ENCODE peak calls at places on chromosomes 16 and 17, in five cellular contexts. R, V, N, T and B are unnamed samples. For H3K27me3, the result is how much of the 10 kb centered on the place peaks cover.

GRCh38 chr17:40121191-40121885 is 433 bp upstream of the MSL1 start:
- DNase-seq in R (peak), V (peak), N (peak), T (peak), B (no peak)

GRCh38 chr17:13833921-13834320 is 232.2 kb upstream of the HS3ST3A1 start:
- DNase-seq in R (no peak), V (no peak), N (no peak), T (no peak), B (no peak)

GRCh38 chr17:17757391-17757791 is 76.1 kb downstream of the RAI1 start:
- DNase-seq in R (no peak), V (no peak), N (no peak), T (no peak), B (peak)

GRCh38 chr16:53091508-53092211 is 36.9 kb downstream of the CHD9 start:
- DNase-seq in R (no peak), V (peak), N (peak), T (peak), B (no peak)

GRCh38 chr17:48491527-48492273 is 39.1 kb downstream of the HOXB1 start:
- DNase-seq in R (no peak), V (no peak), N (no peak), T (no peak), B (no peak)

GRCh38 chr16:50731130-50731988 is 10.5 kb upstream of the CYLD start:
- DNase-seq in R (no peak), V (no peak), N (no peak), T (no peak), B (no peak)

GRCh38 chr16:5465714-5466113 is 368.1 kb upstream of the EEF2KMT start:
- DNase-seq in R (no peak), V (no peak), N (no peak), T (no peak), B (no peak)

GRCh38 chr17:10156579-10157488 is 41.6 kb downstream of the GAS7 start:
- DNase-seq in R (no peak), V (peak), N (no peak), T (peak), B (no peak)

GRCh38 chr16:84043486-84044107 is 1.0 kb upstream of the SLC38A8 start:
- DNase-seq in R (no peak), V (no peak), N (no peak), T (no peak), B (no peak)

GRCh38 chr16:49023095-49023494 is 258.5 kb downstream of the CBLN1 start:
- DNase-seq in R (peak), V (no peak), N (no peak), T (no peak), B (no peak)

GRCh38 chr17:13590441-13590840 is 11.3 kb downstream of the HS3ST3A1 start:
- DNase-seq in R (no peak), V (no peak), N (no peak), T (no peak), B (no peak)

GRCh38 chr16:50154369-50154947 is 1.4 kb downstream of the TENT4B start:
- DNase-seq in R (no peak), V (peak), N (no peak), T (peak), B (no peak)

GRCh38 chr17:77247048-77247541 is 106.3 kb downstream of the SEC14L1 start:
- DNase-seq in R (peak), V (peak), N (peak), T (peak), B (peak)

GRCh38 chr16:3138342-3138741 is 3.5 kb downstream of the ZNF213 start:
- DNase-seq in R (no peak), V (no peak), N (no peak), T (no peak), B (no peak)

GRCh38 chr16:56327071-56327928 is 98.0 kb downstream of the AMFR start:
- DNase-seq in R (no peak), V (no peak), N (no peak), T (no peak), B (no peak)

GRCh38 chr17:76569607-76570279 is 15.9 kb downstream of the ST6GALNAC2 start:
- DNase-seq in R (peak), V (no peak), N (no peak), T (peak), B (no peak)

GRCh38 chr16:9316615-9317014 is 225.2 kb downstream of the HAPSTR1 start:
- DNase-seq in R (no peak), V (no peak), N (no peak), T (no peak), B (no peak)

GRCh38 chr16:77679901-77680300 is 42.4 kb upstream of the NUDT7 start:
- DNase-seq in R (no peak), V (no peak), N (no peak), T (no peak), B (no peak)

GRCh38 chr17:50130778-50131317 is 888 bp upstream of the SAMD14 start:
- DNase-seq in R (no peak), V (no peak), N (no peak), T (peak), B (no peak)

GRCh38 chr16:25210758-25211157 is 6.0 kb upstream of the AQP8 start:
- DNase-seq in R (peak), V (no peak), N (no peak), T (no peak), B (no peak)

GRCh38 chr16:5605404-5605803 is 507.8 kb upstream of the EEF2KMT start:
- DNase-seq in R (no peak), V (no peak), N (no peak), T (no peak), B (no peak)

GRCh38 chr17:17303010-17303846 is at the start of gene NT5M:
- DNase-seq in R (peak), V (peak), N (peak), T (peak), B (peak)

GRCh38 chr16:84042879-84043485 is 387 bp upstream of the SLC38A8 start:
- DNase-seq in R (no peak), V (peak), N (no peak), T (no peak), B (no peak)

GRCh38 chr16:1503110-1503955 is 10.2 kb downstream of the TELO2 start:
- DNase-seq in R (no peak), V (no peak), N (no peak), T (no peak), B (no peak)

GRCh38 chr17:15967706-15968399 is 22.9 kb downstream of the ADORA2B start:
- DNase-seq in R (no peak), V (no peak), N (peak), T (no peak), B (no peak)

GRCh38 chr16:25177831-25178688 is 38.7 kb upstream of the AQP8 start:
- DNase-seq in R (no peak), V (peak), N (peak), T (peak), B (no peak)

GRCh38 chr17:57356153-57356721 is 99.9 kb downstream of the MSI2 start:
- DNase-seq in R (no peak), V (no peak), N (no peak), T (peak), B (no peak)

GRCh38 chr16:22092143-22092933 is at the start of gene VWA3A:
- DNase-seq in R (no peak), V (no peak), N (no peak), T (peak), B (no peak)

GRCh38 chr16:54947616-54948015 is 17.0 kb downstream of the IRX5 start:
- DNase-seq in R (no peak), V (no peak), N (no peak), T (no peak), B (no peak)

GRCh38 chr16:54954220-54954619 is 23.6 kb downstream of the IRX5 start:
- DNase-seq in R (no peak), V (no peak), N (no peak), T (no peak), B (no peak)

GRCh38 chr16:54957403-54957802 is 26.7 kb downstream of the IRX5 start:
- DNase-seq in R (peak), V (no peak), N (no peak), T (no peak), B (no peak)

GRCh38 chr16:54955757-54956156 is 25.1 kb downstream of the IRX5 start:
- DNase-seq in R (no peak), V (no peak), N (no peak), T (no peak), B (no peak)

GRCh38 chr16:54952195-54952594 is 21.5 kb downstream of the IRX5 start:
- DNase-seq in R (no peak), V (no peak), N (no peak), T (no peak), B (no peak)
- H3K27me3 ChIP-seq in R (under half), V (under half), N (under half), T (under half), B (under half)

DNA sequence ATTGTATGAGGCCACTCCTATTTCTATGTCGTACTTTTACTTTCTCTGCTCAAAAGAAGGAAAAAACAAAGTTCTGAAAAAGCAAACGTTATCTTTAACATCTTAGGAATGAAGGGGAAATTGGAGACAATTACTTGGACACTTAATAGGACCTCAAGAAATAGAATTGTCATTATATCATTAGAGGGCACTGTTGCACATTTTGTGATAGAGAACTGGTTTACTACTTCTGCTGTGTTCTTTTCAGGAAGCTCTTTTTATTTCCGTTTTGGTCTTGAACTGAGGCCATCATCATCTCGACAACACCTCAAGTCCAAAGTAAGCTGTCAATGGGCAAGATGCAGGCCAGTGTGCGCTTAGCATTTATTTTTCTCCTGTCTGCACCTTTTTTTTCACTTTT is 14.6 kb downstream of the COG4 start:
- DNase-seq in R (peak), V (no peak), N (no peak), T (no peak), B (no peak)
- TF ChIP-seq CTCF in R (peak), V (no peak), N (no peak), T (no peak), B (peak)

GRCh38 chr16:81627024-81627423 is 152.1 kb upstream of the PLCG2 start:
- DNase-seq in R (no peak), V (no peak), N (no peak), T (no peak), B (no peak)
- H3K27me3 ChIP-seq in R (under half), V (under half), N (under half), T (under half), B (under half)

GRCh38 chr16:81583893-81584705 is 139.5 kb downstream of the CMIP start:
- DNase-seq in R (peak), V (peak), N (no peak), T (peak), B (no peak)

GRCh38 chr16:81586421-81586820 is 141.8 kb downstream of the CMIP start:
- DNase-seq in R (peak), V (no peak), N (no peak), T (no peak), B (no peak)

GRCh38 chr16:81586976-81587625 is 142.5 kb downstream of the CMIP start:
- DNase-seq in R (no peak), V (no peak), N (no peak), T (no peak), B (no peak)

GRCh38 chr16:81587626-81588160 is 143.1 kb downstream of the CMIP start:
- DNase-seq in R (no peak), V (no peak), N (no peak), T (no peak), B (no peak)

GRCh38 chr16:81585785-81586184 is 141.2 kb downstream of the CMIP start:
- DNase-seq in R (peak), V (no peak), N (no peak), T (no peak), B (no peak)
- TF ChIP-seq CTCF in R (peak), V (no peak), N (no peak), T (no peak), B (no peak)

DNA sequence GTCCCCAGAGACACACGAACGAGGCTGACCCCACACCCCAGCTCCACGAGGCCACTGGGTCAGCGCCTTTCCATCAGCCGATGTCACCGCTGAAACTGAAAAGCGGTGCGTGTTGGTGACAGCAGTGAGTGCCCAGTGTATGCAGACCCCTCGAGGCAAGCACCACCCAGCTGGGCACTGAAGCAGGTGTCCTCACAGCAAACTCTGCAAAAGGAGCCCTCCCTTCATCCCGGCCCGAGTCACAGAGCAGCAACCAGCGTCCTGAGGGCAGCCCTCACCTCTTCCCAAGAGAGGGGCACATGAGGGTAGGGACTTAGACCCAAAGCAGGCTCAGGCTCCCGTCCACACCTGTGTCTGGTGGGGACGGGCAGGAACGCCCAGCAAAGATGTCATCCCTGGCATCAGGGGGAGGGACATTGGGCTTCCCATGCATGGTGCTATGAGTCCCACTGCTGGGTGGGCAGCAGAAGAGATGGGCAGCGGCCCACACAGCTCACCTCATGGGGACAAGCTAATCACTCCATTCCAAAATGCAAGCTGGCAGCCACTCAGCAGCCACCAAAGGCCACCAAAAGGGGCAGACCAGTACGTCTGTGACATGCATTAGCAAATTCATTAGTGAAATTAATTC is 49.2 kb downstream of the RBFOX3 start:
- DNase-seq in R (no peak), V (no peak), N (no peak), T (no peak), B (no peak)
- H3K27me3 ChIP-seq in R (under half), V (under half), N (under half), T (under half), B (under half)

GRCh38 chr16:85549766-85550421 is 63.2 kb upstream of the GSE1 start:
- DNase-seq in R (no peak), V (no peak), N (no peak), T (no peak), B (no peak)

GRCh38 chr16:85548375-85548774 is 64.7 kb upstream of the GSE1 start:
- DNase-seq in R (no peak), V (no peak), N (no peak), T (no peak), B (no peak)

GRCh38 chr16:85552980-85553435 is 60.1 kb upstream of the GSE1 start:
- DNase-seq in R (no peak), V (no peak), N (no peak), T (no peak), B (no peak)

GRCh38 chr16:85551319-85551978 is 61.7 kb upstream of the GSE1 start:
- DNase-seq in R (no peak), V (no peak), N (no peak), T (no peak), B (no peak)

GRCh38 chr16:85550422-85551318 is 62.5 kb upstream of the GSE1 start:
- DNase-seq in R (no peak), V (no peak), N (no peak), T (no peak), B (no peak)
- TF ChIP-seq CTCF in R (no peak), V (no peak), N (no peak), T (no peak), B (no peak)

GRCh38 chr16:68367034-68367433 is 56.2 kb downstream of the PRMT7 start:
- DNase-seq in R (peak), V (peak), N (no peak), T (peak), B (no peak)

GRCh38 chr16:68368602-68368944 is 57.8 kb downstream of the PRMT7 start:
- DNase-seq in R (no peak), V (no peak), N (no peak), T (no peak), B (no peak)

GRCh38 chr16:68367440-68367839 is 56.6 kb downstream of the PRMT7 start:
- DNase-seq in R (no peak), V (no peak), N (no peak), T (no peak), B (no peak)

GRCh38 chr16:68369168-68369567 is 58.3 kb downstream of the PRMT7 start:
- DNase-seq in R (no peak), V (no peak), N (no peak), T (no peak), B (no peak)

DNA sequence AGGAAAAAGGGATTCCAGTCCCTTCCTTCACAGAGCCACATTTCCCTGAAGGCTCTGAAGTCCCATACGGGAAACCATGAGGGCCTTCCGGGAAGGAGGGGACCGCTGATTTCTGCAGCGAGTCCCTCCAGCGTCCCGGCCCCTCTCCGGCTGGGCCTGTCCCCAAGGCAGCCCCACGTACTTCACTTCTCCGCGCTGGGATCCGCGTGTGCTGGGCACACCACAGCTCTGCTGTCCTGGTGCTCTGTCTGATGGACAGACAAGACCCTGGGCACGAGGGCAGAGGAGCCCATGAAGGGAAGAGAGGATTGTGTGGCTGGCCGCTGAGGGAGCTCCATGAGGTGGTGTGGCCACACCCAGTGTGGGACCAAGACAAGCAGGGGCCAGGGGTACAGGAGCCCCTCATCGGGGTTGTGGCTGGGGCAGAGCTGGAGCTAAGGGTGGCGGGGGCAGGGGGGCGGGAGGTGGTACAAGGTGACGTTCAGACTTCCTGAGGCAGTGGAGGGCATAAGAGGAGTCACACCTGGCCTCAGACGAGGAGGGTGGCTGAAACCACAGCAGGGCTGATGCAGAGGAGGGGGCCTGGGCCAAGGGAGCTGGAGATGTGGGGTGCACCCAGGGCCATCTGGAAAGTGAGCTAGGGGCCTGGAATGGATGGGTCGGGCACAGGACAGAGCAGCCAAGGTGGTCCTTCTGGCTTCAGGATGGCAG is 57.2 kb downstream of the PRMT7 start:
- DNase-seq in R (no peak), V (no peak), N (no peak), T (no peak), B (no peak)
- H3K27me3 ChIP-seq in R (under half), V (under half), N (under half), T (under half), B (under half)

DNA sequence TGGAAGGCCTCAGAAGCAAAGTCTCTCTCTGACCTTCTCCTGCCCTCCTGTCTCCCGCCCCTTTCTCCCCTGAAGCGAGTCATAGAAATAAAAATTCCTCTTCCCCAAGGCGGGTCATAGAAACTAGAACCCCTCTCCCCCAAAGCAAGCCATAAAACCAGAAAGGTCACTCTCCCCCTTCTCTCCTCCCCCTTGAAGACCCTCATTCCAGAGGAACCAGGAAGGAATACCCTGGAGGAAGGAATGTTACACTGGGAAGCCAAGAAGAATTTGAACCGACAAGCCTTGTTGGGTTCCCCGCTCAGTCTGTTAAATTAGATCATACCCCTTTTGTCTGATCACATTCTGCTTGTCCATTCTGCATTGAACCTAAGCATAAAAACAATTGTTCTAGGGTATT is 2.7 kb upstream of the GJC1 start:
- DNase-seq in R (no peak), V (no peak), N (no peak), T (no peak), B (no peak)
- TF ChIP-seq CTCF in R (no peak), V (no peak), N (no peak), T (no peak), B (no peak)

DNA sequence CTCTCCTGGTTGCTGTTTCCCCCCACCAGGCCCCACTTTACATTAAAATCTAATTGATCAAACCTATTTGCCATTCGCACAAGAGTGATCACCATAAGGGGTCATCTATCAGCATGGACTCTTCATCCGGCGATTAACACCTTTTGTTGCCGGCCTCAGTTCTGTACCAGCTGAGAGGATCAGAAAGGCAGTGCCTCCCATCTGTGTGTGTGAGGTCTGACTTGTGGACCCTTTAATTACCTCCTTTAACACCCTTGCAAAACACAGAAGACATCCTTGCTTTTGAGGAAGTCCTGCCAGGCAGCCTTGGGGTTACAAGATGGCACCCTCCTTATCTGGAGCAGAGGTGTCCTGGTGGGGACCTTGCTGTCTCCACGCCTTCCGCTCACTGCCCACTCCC is 77.2 kb upstream of the IRX3 start:
- DNase-seq in R (no peak), V (no peak), N (no peak), T (no peak), B (no peak)
- H3K27me3 ChIP-seq in R (under half), V (under half), N (under half), T (under half), B (under half)